ENCODE peak calls at places on chromosomes 4 and X, in six cellular contexts. Z is B cell, B is foreskin melanocyte, K is left kidney, W is ACHN, L is NB4. V is an unnamed sample.

GRCh38 chr4:128322986-128323385 is 35.4 kb upstream of the PGRMC2 start:
- DNase-seq in K (no peak), B (no peak), L (no peak), W (peak), Z (no peak), V (no peak)

GRCh38 chrX:148020329-148020728 is 39.2 kb downstream of the FMR1NB start:
- DNase-seq in B (no peak), K (no peak), W (no peak), Z (no peak), L (no peak), V (no peak)

GRCh38 chr4:37879365-37879764 is 11.5 kb upstream of the TBC1D1 start:
- DNase-seq in W (no peak), L (peak), Z (peak), B (no peak), K (no peak), V (no peak)

GRCh38 chr4:183797041-183797444 is 108.1 kb upstream of the STOX2 start:
- DNase-seq in L (no peak), Z (no peak), K (peak), B (no peak), W (peak), V (no peak)

GRCh38 chr4:108738307-108738706 is 24.5 kb downstream of the ETNPPL start:
- DNase-seq in Z (no peak), L (no peak), B (no peak), W (no peak), K (no peak), V (no peak)

GRCh38 chr4:109733728-109734127 is 3.9 kb upstream of the PLA2G12A start:
- DNase-seq in L (no peak), K (no peak), W (no peak), B (no peak), Z (no peak), V (no peak)

GRCh38 chr4:184648220-184649025 is 824 bp downstream of the CASP3 start:
- DNase-seq in B (peak), L (peak), K (peak), W (peak), Z (peak), V (peak)

GRCh38 chr4:79235074-79235473 is 90.8 kb downstream of the NAA11 start:
- DNase-seq in K (no peak), Z (no peak), W (no peak), B (no peak), L (no peak), V (no peak)

GRCh38 chr4:102869569-102870227 is 906 bp downstream of the CISD2 start:
- DNase-seq in W (no peak), Z (no peak), B (peak), L (peak), K (no peak), V (peak)

GRCh38 chr4:83552085-83552484 is 16.2 kb downstream of the GPAT3 start:
- DNase-seq in L (peak), K (no peak), Z (no peak), W (no peak), B (peak), V (no peak)

GRCh38 chrX:50054147-50054546 is 131.8 kb downstream of the CLCN5 start:
- DNase-seq in K (no peak), W (no peak), Z (no peak), B (no peak), L (no peak), V (no peak)

GRCh38 chr4:158442736-158443135 is 78.9 kb upstream of the RXFP1 start:
- DNase-seq in B (no peak), W (no peak), Z (no peak), K (no peak), L (no peak), V (no peak)

GRCh38 chrX:71578253-71579135 is at the start of gene GCNA:
- DNase-seq in B (no peak), K (no peak), W (no peak), Z (no peak), L (no peak), V (no peak)

GRCh38 chr4:4849524-4850193 is 9.8 kb upstream of the MSX1 start:
- DNase-seq in K (no peak), L (no peak), W (no peak), B (no peak), Z (no peak), V (no peak)

GRCh38 chrX:63424063-63424462 is 72.9 kb upstream of the SPIN4 start:
- DNase-seq in B (no peak), W (no peak), L (no peak), Z (no peak), K (no peak), V (no peak)

GRCh38 chr4:54063224-54063623 is 1.2 kb downstream of the CHIC2 start:
- DNase-seq in Z (no peak), K (peak), L (peak), W (peak), B (no peak), V (no peak)

GRCh38 chr4:38889143-38889542 is 21.5 kb downstream of the FAM114A1 start:
- DNase-seq in Z (no peak), W (peak), L (peak), K (no peak), B (peak), V (no peak)

GRCh38 chr4:107599841-107600240 is 120.2 kb downstream of the PAPSS1 start:
- DNase-seq in K (no peak), Z (no peak), W (no peak), B (no peak), L (no peak), V (no peak)

GRCh38 chrX:64977051-64977450 is 801 bp upstream of the ZC4H2 start:
- DNase-seq in K (no peak), W (no peak), L (no peak), Z (no peak), B (no peak), V (no peak)

GRCh38 chr4:121811122-121811521 is 10.0 kb downstream of the EXOSC9 start:
- DNase-seq in W (no peak), B (no peak), K (no peak), L (no peak), Z (no peak), V (no peak)

GRCh38 chr4:184343400-184344177 is 125.9 kb upstream of the ENPP6 start:
- DNase-seq in W (peak), B (peak), L (peak), K (peak), Z (peak), V (peak)

GRCh38 chr4:85489273-85489672 is 14.3 kb downstream of the ARHGAP24 start:
- DNase-seq in W (no peak), K (no peak), L (no peak), Z (no peak), B (no peak), V (no peak)

GRCh38 chr4:84503495-84504437 is 4.7 kb upstream of the NKX6-1 start:
- DNase-seq in W (peak), Z (no peak), L (peak), K (peak), B (peak), V (peak)

GRCh38 chr4:110550260-110550659 is 72.6 kb downstream of the PITX2 start:
- DNase-seq in L (no peak), Z (no peak), W (no peak), K (no peak), B (no peak), V (no peak)

GRCh38 chr4:120568736-120569135 is 353.8 kb downstream of the PRDM5 start:
- DNase-seq in K (peak), L (no peak), Z (no peak), W (no peak), B (no peak), V (no peak)

GRCh38 chr4:110869114-110869513 is 246.2 kb upstream of the PITX2 start:
- DNase-seq in B (no peak), Z (no peak), L (no peak), K (no peak), W (no peak), V (no peak)

GRCh38 chr4:11483076-11483475 is 54.4 kb upstream of the HS3ST1 start:
- DNase-seq in K (no peak), Z (no peak), L (peak), W (no peak), B (no peak), V (no peak)

GRCh38 chr4:88818650-88819470 is 121.2 kb upstream of the NAP1L5 start:
- DNase-seq in Z (peak), B (no peak), K (peak), L (peak), W (peak), V (peak)

GRCh38 chrX:10922158-10922557 is 189.0 kb upstream of the HCCS start:
- DNase-seq in W (peak), Z (no peak), L (no peak), K (peak), B (peak), V (no peak)